ENCODE peak calls at places on chromosomes 1 and 21, in nine cellular contexts. One of them, this sample, is unnamed.

GRCh38 chr1:231236131-231236571 is 4.9 kb upstream of the GNPAT start:
- DNase-seq in Right ventricle myocardium inferior: no peak
- DNase-seq in activated CD4-positive, alpha-beta T cell treated with anti-CD3 and anti-CD28 coated beads, Interleukin-2, amount 10 ng/mL, durations not matched to agents 7 days and 5 days: no peak
- DNase-seq in stimulated activated effector memory CD8-positive, alpha-beta T cell treated with anti-CD3 and anti-CD28 coated beads, Interleukin-12 subunit alpha, Interleukin-12 subunit beta, amount 100 ng/mL, for 72 hours: no peak
- DNase-seq in NCI-H345: no peak
- DNase-seq in neural crest cell: no peak
- DNase-seq in epithelial cell of prostate: no peak
- DNase-seq in activated naive CD4-positive, alpha-beta T cell: no peak
- DNase-seq in stimulated activated CD4-positive, alpha-beta T cell treated with anti-CD3 and anti-CD28 coated beads, Interleukin-1b, Interleukin-23, amount 100 ng/mL, for 1 hour: no peak
- DNase-seq in this sample: peak; percentile 56

GRCh38 chr21:35475768-35476167 is 426.7 kb upstream of the RUNX1 start:
- DNase-seq in epithelial cell of prostate: no peak
- DNase-seq in stimulated activated CD4-positive, alpha-beta T cell treated with anti-CD3 and anti-CD28 coated beads, Interleukin-1b, Interleukin-23, amount 100 ng/mL, for 1 hour: no peak
- DNase-seq in neural crest cell: no peak
- DNase-seq in Right ventricle myocardium inferior: no peak
- DNase-seq in activated CD4-positive, alpha-beta T cell treated with anti-CD3 and anti-CD28 coated beads, Interleukin-2, amount 10 ng/mL, durations not matched to agents 7 days and 5 days: no peak
- DNase-seq in activated naive CD4-positive, alpha-beta T cell: no peak
- DNase-seq in stimulated activated effector memory CD8-positive, alpha-beta T cell treated with anti-CD3 and anti-CD28 coated beads, Interleukin-12 subunit alpha, Interleukin-12 subunit beta, amount 100 ng/mL, for 72 hours: no peak
- DNase-seq in NCI-H345: no peak
- DNase-seq in this sample: peak; percentile 8

GRCh38 chr21:34914239-34914638 is 134.9 kb downstream of the RUNX1 start:
- DNase-seq in epithelial cell of prostate: no peak
- DNase-seq in activated CD4-positive, alpha-beta T cell treated with anti-CD3 and anti-CD28 coated beads, Interleukin-2, amount 10 ng/mL, durations not matched to agents 7 days and 5 days: no peak
- DNase-seq in stimulated activated CD4-positive, alpha-beta T cell treated with anti-CD3 and anti-CD28 coated beads, Interleukin-1b, Interleukin-23, amount 100 ng/mL, for 1 hour: no peak
- DNase-seq in neural crest cell: no peak
- DNase-seq in NCI-H345: no peak
- DNase-seq in activated naive CD4-positive, alpha-beta T cell: no peak
- DNase-seq in Right ventricle myocardium inferior: no peak
- DNase-seq in stimulated activated effector memory CD8-positive, alpha-beta T cell treated with anti-CD3 and anti-CD28 coated beads, Interleukin-12 subunit alpha, Interleukin-12 subunit beta, amount 100 ng/mL, for 72 hours: no peak
- DNase-seq in this sample: no peak

GRCh38 chr21:16837319-16837718 is 675.5 kb upstream of the CXADR start:
- DNase-seq in Right ventricle myocardium inferior: no peak
- DNase-seq in activated naive CD4-positive, alpha-beta T cell: no peak
- DNase-seq in activated CD4-positive, alpha-beta T cell treated with anti-CD3 and anti-CD28 coated beads, Interleukin-2, amount 10 ng/mL, durations not matched to agents 7 days and 5 days: no peak
- DNase-seq in stimulated activated CD4-positive, alpha-beta T cell treated with anti-CD3 and anti-CD28 coated beads, Interleukin-1b, Interleukin-23, amount 100 ng/mL, for 1 hour: no peak
- DNase-seq in stimulated activated effector memory CD8-positive, alpha-beta T cell treated with anti-CD3 and anti-CD28 coated beads, Interleukin-12 subunit alpha, Interleukin-12 subunit beta, amount 100 ng/mL, for 72 hours: no peak
- DNase-seq in NCI-H345: no peak
- DNase-seq in neural crest cell: no peak
- DNase-seq in epithelial cell of prostate: no peak
- DNase-seq in this sample: no peak

GRCh38 chr1:244138399-244138798 is 87.3 kb downstream of the ZBTB18 start:
- DNase-seq in Right ventricle myocardium inferior: no peak
- DNase-seq in activated naive CD4-positive, alpha-beta T cell: no peak
- DNase-seq in activated CD4-positive, alpha-beta T cell treated with anti-CD3 and anti-CD28 coated beads, Interleukin-2, amount 10 ng/mL, durations not matched to agents 7 days and 5 days: no peak
- DNase-seq in stimulated activated CD4-positive, alpha-beta T cell treated with anti-CD3 and anti-CD28 coated beads, Interleukin-1b, Interleukin-23, amount 100 ng/mL, for 1 hour: no peak
- DNase-seq in epithelial cell of prostate: no peak
- DNase-seq in stimulated activated effector memory CD8-positive, alpha-beta T cell treated with anti-CD3 and anti-CD28 coated beads, Interleukin-12 subunit alpha, Interleukin-12 subunit beta, amount 100 ng/mL, for 72 hours: no peak
- DNase-seq in neural crest cell: no peak
- DNase-seq in NCI-H345: no peak
- DNase-seq in this sample: no peak

GRCh38 chr1:36154765-36155559 is 998 bp upstream of the MAP7D1 start:
- DNase-seq in Right ventricle myocardium inferior: no peak
- DNase-seq in stimulated activated effector memory CD8-positive, alpha-beta T cell treated with anti-CD3 and anti-CD28 coated beads, Interleukin-12 subunit alpha, Interleukin-12 subunit beta, amount 100 ng/mL, for 72 hours: no peak
- DNase-seq in activated naive CD4-positive, alpha-beta T cell: no peak
- DNase-seq in epithelial cell of prostate: no peak
- DNase-seq in neural crest cell: peak; percentile 41
- DNase-seq in stimulated activated CD4-positive, alpha-beta T cell treated with anti-CD3 and anti-CD28 coated beads, Interleukin-1b, Interleukin-23, amount 100 ng/mL, for 1 hour: no peak
- DNase-seq in activated CD4-positive, alpha-beta T cell treated with anti-CD3 and anti-CD28 coated beads, Interleukin-2, amount 10 ng/mL, durations not matched to agents 7 days and 5 days: no peak
- DNase-seq in NCI-H345: no peak
- DNase-seq in this sample: no peak

GRCh38 chr1:4460052-4460451 is 194.4 kb upstream of the AJAP1 start:
- DNase-seq in activated naive CD4-positive, alpha-beta T cell: no peak
- DNase-seq in stimulated activated CD4-positive, alpha-beta T cell treated with anti-CD3 and anti-CD28 coated beads, Interleukin-1b, Interleukin-23, amount 100 ng/mL, for 1 hour: no peak
- DNase-seq in epithelial cell of prostate: no peak
- DNase-seq in Right ventricle myocardium inferior: no peak
- DNase-seq in stimulated activated effector memory CD8-positive, alpha-beta T cell treated with anti-CD3 and anti-CD28 coated beads, Interleukin-12 subunit alpha, Interleukin-12 subunit beta, amount 100 ng/mL, for 72 hours: no peak
- DNase-seq in activated CD4-positive, alpha-beta T cell treated with anti-CD3 and anti-CD28 coated beads, Interleukin-2, amount 10 ng/mL, durations not matched to agents 7 days and 5 days: no peak
- DNase-seq in NCI-H345: no peak
- DNase-seq in neural crest cell: no peak
- DNase-seq in this sample: no peak

GRCh38 chr1:85681087-85681486 is 27.1 kb downstream of the ZNHIT6 start:
- DNase-seq in activated CD4-positive, alpha-beta T cell treated with anti-CD3 and anti-CD28 coated beads, Interleukin-2, amount 10 ng/mL, durations not matched to agents 7 days and 5 days: no peak
- DNase-seq in neural crest cell: peak; percentile 13
- DNase-seq in stimulated activated CD4-positive, alpha-beta T cell treated with anti-CD3 and anti-CD28 coated beads, Interleukin-1b, Interleukin-23, amount 100 ng/mL, for 1 hour: no peak
- DNase-seq in Right ventricle myocardium inferior: no peak
- DNase-seq in stimulated activated effector memory CD8-positive, alpha-beta T cell treated with anti-CD3 and anti-CD28 coated beads, Interleukin-12 subunit alpha, Interleukin-12 subunit beta, amount 100 ng/mL, for 72 hours: no peak
- DNase-seq in activated naive CD4-positive, alpha-beta T cell: no peak
- DNase-seq in NCI-H345: no peak
- DNase-seq in epithelial cell of prostate: no peak
- DNase-seq in this sample: peak; percentile 64

GRCh38 chr1:230010618-230011332 is 56.3 kb upstream of the GALNT2 start:
- DNase-seq in stimulated activated CD4-positive, alpha-beta T cell treated with anti-CD3 and anti-CD28 coated beads, Interleukin-1b, Interleukin-23, amount 100 ng/mL, for 1 hour: no peak
- DNase-seq in neural crest cell: no peak
- DNase-seq in activated naive CD4-positive, alpha-beta T cell: no peak
- DNase-seq in Right ventricle myocardium inferior: no peak
- DNase-seq in stimulated activated effector memory CD8-positive, alpha-beta T cell treated with anti-CD3 and anti-CD28 coated beads, Interleukin-12 subunit alpha, Interleukin-12 subunit beta, amount 100 ng/mL, for 72 hours: no peak
- DNase-seq in epithelial cell of prostate: no peak
- DNase-seq in NCI-H345: no peak
- DNase-seq in activated CD4-positive, alpha-beta T cell treated with anti-CD3 and anti-CD28 coated beads, Interleukin-2, amount 10 ng/mL, durations not matched to agents 7 days and 5 days: no peak
- DNase-seq in this sample: no peak

GRCh38 chr1:62725255-62725654 is 37.1 kb upstream of the DOCK7 start:
- DNase-seq in neural crest cell: no peak
- DNase-seq in stimulated activated effector memory CD8-positive, alpha-beta T cell treated with anti-CD3 and anti-CD28 coated beads, Interleukin-12 subunit alpha, Interleukin-12 subunit beta, amount 100 ng/mL, for 72 hours: no peak
- DNase-seq in epithelial cell of prostate: no peak
- DNase-seq in Right ventricle myocardium inferior: no peak
- DNase-seq in activated naive CD4-positive, alpha-beta T cell: no peak
- DNase-seq in NCI-H345: no peak
- DNase-seq in stimulated activated CD4-positive, alpha-beta T cell treated with anti-CD3 and anti-CD28 coated beads, Interleukin-1b, Interleukin-23, amount 100 ng/mL, for 1 hour: no peak
- DNase-seq in activated CD4-positive, alpha-beta T cell treated with anti-CD3 and anti-CD28 coated beads, Interleukin-2, amount 10 ng/mL, durations not matched to agents 7 days and 5 days: no peak
- DNase-seq in this sample: no peak

GRCh38 chr1:57546527-57546926 is 122.7 kb upstream of the DAB1 start:
- DNase-seq in neural crest cell: no peak
- DNase-seq in activated naive CD4-positive, alpha-beta T cell: no peak
- DNase-seq in stimulated activated effector memory CD8-positive, alpha-beta T cell treated with anti-CD3 and anti-CD28 coated beads, Interleukin-12 subunit alpha, Interleukin-12 subunit beta, amount 100 ng/mL, for 72 hours: no peak
- DNase-seq in Right ventricle myocardium inferior: no peak
- DNase-seq in epithelial cell of prostate: no peak
- DNase-seq in stimulated activated CD4-positive, alpha-beta T cell treated with anti-CD3 and anti-CD28 coated beads, Interleukin-1b, Interleukin-23, amount 100 ng/mL, for 1 hour: no peak
- DNase-seq in NCI-H345: no peak
- DNase-seq in activated CD4-positive, alpha-beta T cell treated with anti-CD3 and anti-CD28 coated beads, Interleukin-2, amount 10 ng/mL, durations not matched to agents 7 days and 5 days: no peak
- DNase-seq in this sample: no peak

GRCh38 chr1:222618880-222619321 is 1.0 kb downstream of the MIA3 start:
- DNase-seq in activated CD4-positive, alpha-beta T cell treated with anti-CD3 and anti-CD28 coated beads, Interleukin-2, amount 10 ng/mL, durations not matched to agents 7 days and 5 days: peak; percentile 16
- DNase-seq in neural crest cell: peak; percentile 10
- DNase-seq in Right ventricle myocardium inferior: peak; percentile 63
- DNase-seq in stimulated activated CD4-positive, alpha-beta T cell treated with anti-CD3 and anti-CD28 coated beads, Interleukin-1b, Interleukin-23, amount 100 ng/mL, for 1 hour: no peak
- DNase-seq in activated naive CD4-positive, alpha-beta T cell: no peak
- DNase-seq in NCI-H345: peak; percentile 28
- DNase-seq in stimulated activated effector memory CD8-positive, alpha-beta T cell treated with anti-CD3 and anti-CD28 coated beads, Interleukin-12 subunit alpha, Interleukin-12 subunit beta, amount 100 ng/mL, for 72 hours: peak; percentile 52
- DNase-seq in epithelial cell of prostate: no peak
- DNase-seq in this sample: no peak

GRCh38 chr1:5751171-5751556 is 241.1 kb downstream of the NPHP4 start:
- DNase-seq in Right ventricle myocardium inferior: no peak
- DNase-seq in activated naive CD4-positive, alpha-beta T cell: no peak
- DNase-seq in NCI-H345: no peak
- DNase-seq in stimulated activated CD4-positive, alpha-beta T cell treated with anti-CD3 and anti-CD28 coated beads, Interleukin-1b, Interleukin-23, amount 100 ng/mL, for 1 hour: no peak
- DNase-seq in epithelial cell of prostate: no peak
- DNase-seq in activated CD4-positive, alpha-beta T cell treated with anti-CD3 and anti-CD28 coated beads, Interleukin-2, amount 10 ng/mL, durations not matched to agents 7 days and 5 days: no peak
- DNase-seq in neural crest cell: no peak
- DNase-seq in stimulated activated effector memory CD8-positive, alpha-beta T cell treated with anti-CD3 and anti-CD28 coated beads, Interleukin-12 subunit alpha, Interleukin-12 subunit beta, amount 100 ng/mL, for 72 hours: no peak
- DNase-seq in this sample: no peak

GRCh38 chr1:165356876-165357275 is 361 bp upstream of the LMX1A start:
- DNase-seq in activated naive CD4-positive, alpha-beta T cell: no peak
- DNase-seq in neural crest cell: no peak
- DNase-seq in epithelial cell of prostate: no peak
- DNase-seq in stimulated activated CD4-positive, alpha-beta T cell treated with anti-CD3 and anti-CD28 coated beads, Interleukin-1b, Interleukin-23, amount 100 ng/mL, for 1 hour: no peak
- DNase-seq in NCI-H345: no peak
- DNase-seq in activated CD4-positive, alpha-beta T cell treated with anti-CD3 and anti-CD28 coated beads, Interleukin-2, amount 10 ng/mL, durations not matched to agents 7 days and 5 days: no peak
- DNase-seq in Right ventricle myocardium inferior: no peak
- DNase-seq in stimulated activated effector memory CD8-positive, alpha-beta T cell treated with anti-CD3 and anti-CD28 coated beads, Interleukin-12 subunit alpha, Interleukin-12 subunit beta, amount 100 ng/mL, for 72 hours: no peak
- DNase-seq in this sample: no peak

GRCh38 chr1:192559115-192560006 is 16.2 kb upstream of the RGS1 start:
- DNase-seq in stimulated activated CD4-positive, alpha-beta T cell treated with anti-CD3 and anti-CD28 coated beads, Interleukin-1b, Interleukin-23, amount 100 ng/mL, for 1 hour: no peak
- DNase-seq in activated naive CD4-positive, alpha-beta T cell: no peak
- DNase-seq in Right ventricle myocardium inferior: no peak
- DNase-seq in epithelial cell of prostate: peak; percentile 46
- DNase-seq in neural crest cell: no peak
- DNase-seq in activated CD4-positive, alpha-beta T cell treated with anti-CD3 and anti-CD28 coated beads, Interleukin-2, amount 10 ng/mL, durations not matched to agents 7 days and 5 days: no peak
- DNase-seq in stimulated activated effector memory CD8-positive, alpha-beta T cell treated with anti-CD3 and anti-CD28 coated beads, Interleukin-12 subunit alpha, Interleukin-12 subunit beta, amount 100 ng/mL, for 72 hours: no peak
- DNase-seq in NCI-H345: no peak
- DNase-seq in this sample: peak; percentile 98

GRCh38 chr1:237562247-237562823 is 328.4 kb downstream of the ZP4 start:
- DNase-seq in activated naive CD4-positive, alpha-beta T cell: no peak
- DNase-seq in stimulated activated effector memory CD8-positive, alpha-beta T cell treated with anti-CD3 and anti-CD28 coated beads, Interleukin-12 subunit alpha, Interleukin-12 subunit beta, amount 100 ng/mL, for 72 hours: no peak
- DNase-seq in activated CD4-positive, alpha-beta T cell treated with anti-CD3 and anti-CD28 coated beads, Interleukin-2, amount 10 ng/mL, durations not matched to agents 7 days and 5 days: peak; percentile 18
- DNase-seq in NCI-H345: peak; percentile 81
- DNase-seq in Right ventricle myocardium inferior: no peak
- DNase-seq in epithelial cell of prostate: peak; percentile 39
- DNase-seq in stimulated activated CD4-positive, alpha-beta T cell treated with anti-CD3 and anti-CD28 coated beads, Interleukin-1b, Interleukin-23, amount 100 ng/mL, for 1 hour: no peak
- DNase-seq in neural crest cell: peak; percentile 10
- DNase-seq in this sample: peak; percentile 14

GRCh38 chr1:75811211-75811981 is 14.7 kb downstream of the MSH4 start:
- DNase-seq in activated naive CD4-positive, alpha-beta T cell: no peak
- DNase-seq in NCI-H345: no peak
- DNase-seq in epithelial cell of prostate: no peak
- DNase-seq in neural crest cell: no peak
- DNase-seq in activated CD4-positive, alpha-beta T cell treated with anti-CD3 and anti-CD28 coated beads, Interleukin-2, amount 10 ng/mL, durations not matched to agents 7 days and 5 days: no peak
- DNase-seq in stimulated activated CD4-positive, alpha-beta T cell treated with anti-CD3 and anti-CD28 coated beads, Interleukin-1b, Interleukin-23, amount 100 ng/mL, for 1 hour: no peak
- DNase-seq in Right ventricle myocardium inferior: no peak
- DNase-seq in stimulated activated effector memory CD8-positive, alpha-beta T cell treated with anti-CD3 and anti-CD28 coated beads, Interleukin-12 subunit alpha, Interleukin-12 subunit beta, amount 100 ng/mL, for 72 hours: no peak
- DNase-seq in this sample: peak; percentile 38

GRCh38 chr1:111179968-111180533 is 20.4 kb downstream of the DENND2D start:
- DNase-seq in activated naive CD4-positive, alpha-beta T cell: no peak
- DNase-seq in Right ventricle myocardium inferior: no peak
- DNase-seq in neural crest cell: no peak
- DNase-seq in activated CD4-positive, alpha-beta T cell treated with anti-CD3 and anti-CD28 coated beads, Interleukin-2, amount 10 ng/mL, durations not matched to agents 7 days and 5 days: no peak
- DNase-seq in stimulated activated CD4-positive, alpha-beta T cell treated with anti-CD3 and anti-CD28 coated beads, Interleukin-1b, Interleukin-23, amount 100 ng/mL, for 1 hour: no peak
- DNase-seq in stimulated activated effector memory CD8-positive, alpha-beta T cell treated with anti-CD3 and anti-CD28 coated beads, Interleukin-12 subunit alpha, Interleukin-12 subunit beta, amount 100 ng/mL, for 72 hours: no peak
- DNase-seq in NCI-H345: peak; percentile 0
- DNase-seq in epithelial cell of prostate: no peak
- DNase-seq in this sample: no peak

GRCh38 chr1:11144563-11145256 is 44.4 kb upstream of the ANGPTL7 start:
- DNase-seq in neural crest cell: no peak
- DNase-seq in activated CD4-positive, alpha-beta T cell treated with anti-CD3 and anti-CD28 coated beads, Interleukin-2, amount 10 ng/mL, durations not matched to agents 7 days and 5 days: no peak
- DNase-seq in Right ventricle myocardium inferior: no peak
- DNase-seq in NCI-H345: no peak
- DNase-seq in epithelial cell of prostate: no peak
- DNase-seq in stimulated activated CD4-positive, alpha-beta T cell treated with anti-CD3 and anti-CD28 coated beads, Interleukin-1b, Interleukin-23, amount 100 ng/mL, for 1 hour: no peak
- DNase-seq in stimulated activated effector memory CD8-positive, alpha-beta T cell treated with anti-CD3 and anti-CD28 coated beads, Interleukin-12 subunit alpha, Interleukin-12 subunit beta, amount 100 ng/mL, for 72 hours: no peak
- DNase-seq in activated naive CD4-positive, alpha-beta T cell: no peak
- DNase-seq in this sample: no peak

GRCh38 chr1:225470691-225471452 is 43.0 kb upstream of the LBR start:
- DNase-seq in activated CD4-positive, alpha-beta T cell treated with anti-CD3 and anti-CD28 coated beads, Interleukin-2, amount 10 ng/mL, durations not matched to agents 7 days and 5 days: no peak
- DNase-seq in stimulated activated CD4-positive, alpha-beta T cell treated with anti-CD3 and anti-CD28 coated beads, Interleukin-1b, Interleukin-23, amount 100 ng/mL, for 1 hour: no peak
- DNase-seq in stimulated activated effector memory CD8-positive, alpha-beta T cell treated with anti-CD3 and anti-CD28 coated beads, Interleukin-12 subunit alpha, Interleukin-12 subunit beta, amount 100 ng/mL, for 72 hours: no peak
- DNase-seq in Right ventricle myocardium inferior: no peak
- DNase-seq in neural crest cell: no peak
- DNase-seq in NCI-H345: no peak
- DNase-seq in epithelial cell of prostate: no peak
- DNase-seq in activated naive CD4-positive, alpha-beta T cell: no peak
- DNase-seq in this sample: no peak

GRCh38 chr1:38117444-38117887 is 70.9 kb upstream of the POU3F1 start:
- DNase-seq in Right ventricle myocardium inferior: no peak
- DNase-seq in activated CD4-positive, alpha-beta T cell treated with anti-CD3 and anti-CD28 coated beads, Interleukin-2, amount 10 ng/mL, durations not matched to agents 7 days and 5 days: no peak
- DNase-seq in stimulated activated effector memory CD8-positive, alpha-beta T cell treated with anti-CD3 and anti-CD28 coated beads, Interleukin-12 subunit alpha, Interleukin-12 subunit beta, amount 100 ng/mL, for 72 hours: no peak
- DNase-seq in NCI-H345: peak; percentile 18
- DNase-seq in neural crest cell: no peak
- DNase-seq in activated naive CD4-positive, alpha-beta T cell: no peak
- DNase-seq in epithelial cell of prostate: peak; percentile 66
- DNase-seq in stimulated activated CD4-positive, alpha-beta T cell treated with anti-CD3 and anti-CD28 coated beads, Interleukin-1b, Interleukin-23, amount 100 ng/mL, for 1 hour: no peak
- DNase-seq in this sample: no peak

GRCh38 chr1:36956570-36956969 is 77.7 kb downstream of the GRIK3 start:
- DNase-seq in NCI-H345: no peak
- DNase-seq in stimulated activated CD4-positive, alpha-beta T cell treated with anti-CD3 and anti-CD28 coated beads, Interleukin-1b, Interleukin-23, amount 100 ng/mL, for 1 hour: no peak
- DNase-seq in epithelial cell of prostate: no peak
- DNase-seq in activated CD4-positive, alpha-beta T cell treated with anti-CD3 and anti-CD28 coated beads, Interleukin-2, amount 10 ng/mL, durations not matched to agents 7 days and 5 days: no peak
- DNase-seq in neural crest cell: no peak
- DNase-seq in activated naive CD4-positive, alpha-beta T cell: no peak
- DNase-seq in stimulated activated effector memory CD8-positive, alpha-beta T cell treated with anti-CD3 and anti-CD28 coated beads, Interleukin-12 subunit alpha, Interleukin-12 subunit beta, amount 100 ng/mL, for 72 hours: no peak
- DNase-seq in Right ventricle myocardium inferior: peak; percentile 27
- DNase-seq in this sample: no peak

GRCh38 chr1:232123775-232124659 is 497.4 kb downstream of the DISC1 start:
- DNase-seq in neural crest cell: no peak
- DNase-seq in activated naive CD4-positive, alpha-beta T cell: no peak
- DNase-seq in epithelial cell of prostate: no peak
- DNase-seq in Right ventricle myocardium inferior: no peak
- DNase-seq in NCI-H345: no peak
- DNase-seq in stimulated activated effector memory CD8-positive, alpha-beta T cell treated with anti-CD3 and anti-CD28 coated beads, Interleukin-12 subunit alpha, Interleukin-12 subunit beta, amount 100 ng/mL, for 72 hours: no peak
- DNase-seq in activated CD4-positive, alpha-beta T cell treated with anti-CD3 and anti-CD28 coated beads, Interleukin-2, amount 10 ng/mL, durations not matched to agents 7 days and 5 days: no peak
- DNase-seq in stimulated activated CD4-positive, alpha-beta T cell treated with anti-CD3 and anti-CD28 coated beads, Interleukin-1b, Interleukin-23, amount 100 ng/mL, for 1 hour: no peak
- DNase-seq in this sample: peak; percentile 17

GRCh38 chr1:184408580-184408979 is 21.8 kb downstream of the C1orf21 start:
- DNase-seq in stimulated activated effector memory CD8-positive, alpha-beta T cell treated with anti-CD3 and anti-CD28 coated beads, Interleukin-12 subunit alpha, Interleukin-12 subunit beta, amount 100 ng/mL, for 72 hours: no peak
- DNase-seq in neural crest cell: no peak
- DNase-seq in NCI-H345: no peak
- DNase-seq in activated CD4-positive, alpha-beta T cell treated with anti-CD3 and anti-CD28 coated beads, Interleukin-2, amount 10 ng/mL, durations not matched to agents 7 days and 5 days: no peak
- DNase-seq in activated naive CD4-positive, alpha-beta T cell: no peak
- DNase-seq in stimulated activated CD4-positive, alpha-beta T cell treated with anti-CD3 and anti-CD28 coated beads, Interleukin-1b, Interleukin-23, amount 100 ng/mL, for 1 hour: no peak
- DNase-seq in epithelial cell of prostate: no peak
- DNase-seq in Right ventricle myocardium inferior: no peak
- DNase-seq in this sample: no peak

GRCh38 chr21:34795152-34796141 is 126.7 kb downstream of the CLIC6 start:
- DNase-seq in activated CD4-positive, alpha-beta T cell treated with anti-CD3 and anti-CD28 coated beads, Interleukin-2, amount 10 ng/mL, durations not matched to agents 7 days and 5 days: no peak
- DNase-seq in stimulated activated effector memory CD8-positive, alpha-beta T cell treated with anti-CD3 and anti-CD28 coated beads, Interleukin-12 subunit alpha, Interleukin-12 subunit beta, amount 100 ng/mL, for 72 hours: peak; percentile 10
- DNase-seq in neural crest cell: no peak
- DNase-seq in epithelial cell of prostate: peak; percentile 63
- DNase-seq in NCI-H345: no peak
- DNase-seq in Right ventricle myocardium inferior: no peak
- DNase-seq in activated naive CD4-positive, alpha-beta T cell: no peak
- DNase-seq in stimulated activated CD4-positive, alpha-beta T cell treated with anti-CD3 and anti-CD28 coated beads, Interleukin-1b, Interleukin-23, amount 100 ng/mL, for 1 hour: no peak
- DNase-seq in this sample: peak; percentile 89

GRCh38 chr1:96688737-96689136 is 32.8 kb upstream of the PTBP2 start:
- DNase-seq in stimulated activated effector memory CD8-positive, alpha-beta T cell treated with anti-CD3 and anti-CD28 coated beads, Interleukin-12 subunit alpha, Interleukin-12 subunit beta, amount 100 ng/mL, for 72 hours: no peak
- DNase-seq in activated CD4-positive, alpha-beta T cell treated with anti-CD3 and anti-CD28 coated beads, Interleukin-2, amount 10 ng/mL, durations not matched to agents 7 days and 5 days: no peak
- DNase-seq in neural crest cell: no peak
- DNase-seq in NCI-H345: no peak
- DNase-seq in activated naive CD4-positive, alpha-beta T cell: no peak
- DNase-seq in Right ventricle myocardium inferior: no peak
- DNase-seq in epithelial cell of prostate: no peak
- DNase-seq in stimulated activated CD4-positive, alpha-beta T cell treated with anti-CD3 and anti-CD28 coated beads, Interleukin-1b, Interleukin-23, amount 100 ng/mL, for 1 hour: no peak
- DNase-seq in this sample: no peak

GRCh38 chr1:33347650-33347992 is 26.7 kb upstream of the A3GALT2 start:
- DNase-seq in NCI-H345: peak; percentile 12
- DNase-seq in epithelial cell of prostate: no peak
- DNase-seq in activated naive CD4-positive, alpha-beta T cell: no peak
- DNase-seq in neural crest cell: no peak
- DNase-seq in stimulated activated CD4-positive, alpha-beta T cell treated with anti-CD3 and anti-CD28 coated beads, Interleukin-1b, Interleukin-23, amount 100 ng/mL, for 1 hour: no peak
- DNase-seq in Right ventricle myocardium inferior: no peak
- DNase-seq in activated CD4-positive, alpha-beta T cell treated with anti-CD3 and anti-CD28 coated beads, Interleukin-2, amount 10 ng/mL, durations not matched to agents 7 days and 5 days: no peak
- DNase-seq in stimulated activated effector memory CD8-positive, alpha-beta T cell treated with anti-CD3 and anti-CD28 coated beads, Interleukin-12 subunit alpha, Interleukin-12 subunit beta, amount 100 ng/mL, for 72 hours: no peak
- DNase-seq in this sample: peak; percentile 30

GRCh38 chr1:69947837-69948236 is 257.5 kb downstream of the LRRC40 start:
- DNase-seq in Right ventricle myocardium inferior: no peak
- DNase-seq in activated CD4-positive, alpha-beta T cell treated with anti-CD3 and anti-CD28 coated beads, Interleukin-2, amount 10 ng/mL, durations not matched to agents 7 days and 5 days: no peak
- DNase-seq in activated naive CD4-positive, alpha-beta T cell: no peak
- DNase-seq in stimulated activated CD4-positive, alpha-beta T cell treated with anti-CD3 and anti-CD28 coated beads, Interleukin-1b, Interleukin-23, amount 100 ng/mL, for 1 hour: no peak
- DNase-seq in epithelial cell of prostate: peak; percentile 48
- DNase-seq in neural crest cell: no peak
- DNase-seq in NCI-H345: no peak
- DNase-seq in stimulated activated effector memory CD8-positive, alpha-beta T cell treated with anti-CD3 and anti-CD28 coated beads, Interleukin-12 subunit alpha, Interleukin-12 subunit beta, amount 100 ng/mL, for 72 hours: no peak
- DNase-seq in this sample: no peak

GRCh38 chr1:245444181-245444580 is 289.4 kb downstream of the KIF26B start:
- DNase-seq in epithelial cell of prostate: no peak
- DNase-seq in activated CD4-positive, alpha-beta T cell treated with anti-CD3 and anti-CD28 coated beads, Interleukin-2, amount 10 ng/mL, durations not matched to agents 7 days and 5 days: no peak
- DNase-seq in Right ventricle myocardium inferior: no peak
- DNase-seq in stimulated activated CD4-positive, alpha-beta T cell treated with anti-CD3 and anti-CD28 coated beads, Interleukin-1b, Interleukin-23, amount 100 ng/mL, for 1 hour: no peak
- DNase-seq in neural crest cell: no peak
- DNase-seq in stimulated activated effector memory CD8-positive, alpha-beta T cell treated with anti-CD3 and anti-CD28 coated beads, Interleukin-12 subunit alpha, Interleukin-12 subunit beta, amount 100 ng/mL, for 72 hours: no peak
- DNase-seq in NCI-H345: no peak
- DNase-seq in activated naive CD4-positive, alpha-beta T cell: no peak
- DNase-seq in this sample: no peak

GRCh38 chr1:34842952-34843371 is 16.6 kb downstream of the SMIM12 start:
- DNase-seq in activated naive CD4-positive, alpha-beta T cell: no peak
- DNase-seq in stimulated activated CD4-positive, alpha-beta T cell treated with anti-CD3 and anti-CD28 coated beads, Interleukin-1b, Interleukin-23, amount 100 ng/mL, for 1 hour: no peak
- DNase-seq in stimulated activated effector memory CD8-positive, alpha-beta T cell treated with anti-CD3 and anti-CD28 coated beads, Interleukin-12 subunit alpha, Interleukin-12 subunit beta, amount 100 ng/mL, for 72 hours: no peak
- DNase-seq in Right ventricle myocardium inferior: no peak
- DNase-seq in epithelial cell of prostate: no peak
- DNase-seq in neural crest cell: peak; percentile 24
- DNase-seq in activated CD4-positive, alpha-beta T cell treated with anti-CD3 and anti-CD28 coated beads, Interleukin-2, amount 10 ng/mL, durations not matched to agents 7 days and 5 days: no peak
- DNase-seq in NCI-H345: no peak
- DNase-seq in this sample: peak; percentile 84

GRCh38 chr1:19411612-19412011 is 73.7 kb downstream of the CAPZB start:
- DNase-seq in neural crest cell: no peak
- DNase-seq in activated CD4-positive, alpha-beta T cell treated with anti-CD3 and anti-CD28 coated beads, Interleukin-2, amount 10 ng/mL, durations not matched to agents 7 days and 5 days: no peak
- DNase-seq in stimulated activated CD4-positive, alpha-beta T cell treated with anti-CD3 and anti-CD28 coated beads, Interleukin-1b, Interleukin-23, amount 100 ng/mL, for 1 hour: no peak
- DNase-seq in Right ventricle myocardium inferior: no peak
- DNase-seq in stimulated activated effector memory CD8-positive, alpha-beta T cell treated with anti-CD3 and anti-CD28 coated beads, Interleukin-12 subunit alpha, Interleukin-12 subunit beta, amount 100 ng/mL, for 72 hours: no peak
- DNase-seq in NCI-H345: no peak
- DNase-seq in epithelial cell of prostate: no peak
- DNase-seq in activated naive CD4-positive, alpha-beta T cell: no peak
- DNase-seq in this sample: no peak